ENCODE peak calls at places on chromosome 3, in six cellular contexts. O, I, W, R, K and H are unnamed samples.

GRCh38 chr3:149547413-149547812 is 72.9 kb downstream of the TM4SF4 start:
- DNase-seq in K (no peak), I (no peak), W (peak), R (no peak), O (no peak), H (no peak)

GRCh38 chr3:186760141-186760813 is 23.1 kb upstream of the EIF4A2 start:
- DNase-seq in K (no peak), R (peak), I (no peak), W (no peak), O (peak), H (no peak)

GRCh38 chr3:73855792-73856191 is 231.1 kb upstream of the PDZRN3 start:
- DNase-seq in R (no peak), O (no peak), W (no peak), I (no peak), K (no peak), H (no peak)

GRCh38 chr3:87233805-87234204 is 6.7 kb downstream of the CHMP2B start:
- DNase-seq in R (no peak), I (no peak), K (no peak), W (no peak), O (no peak), H (no peak)

GRCh38 chr3:112647122-112647521 is 6.2 kb upstream of the CCDC80 start:
- DNase-seq in W (no peak), R (peak), I (no peak), K (no peak), O (peak), H (no peak)

GRCh38 chr3:39228496-39228895 is 36.1 kb upstream of the XIRP1 start:
- DNase-seq in W (no peak), R (no peak), K (no peak), I (no peak), O (no peak), H (no peak)

GRCh38 chr3:14428087-14429067 is 26.0 kb downstream of the SLC6A6 start:
- DNase-seq in W (no peak), O (no peak), I (no peak), K (no peak), R (no peak), H (no peak)

GRCh38 chr3:51722362-51722761 is 15.5 kb downstream of the GRM2 start:
- DNase-seq in W (no peak), R (no peak), O (no peak), I (no peak), K (no peak), H (no peak)

GRCh38 chr3:39150803-39151631 is 2.4 kb downstream of the CSRNP1 start:
- DNase-seq in W (peak), O (peak), R (peak), K (peak), I (peak), H (peak)

GRCh38 chr3:47874913-47875312 is 72.0 kb downstream of the DHX30 start:
- DNase-seq in I (no peak), O (peak), R (no peak), W (no peak), K (no peak), H (no peak)

GRCh38 chr3:161305095-161305991 is 66.0 kb downstream of the SPTSSB start:
- DNase-seq in K (no peak), W (no peak), R (no peak), O (peak), I (no peak), H (no peak)

GRCh38 chr3:187880438-187880837 is 135.2 kb upstream of the BCL6 start:
- DNase-seq in K (no peak), R (no peak), W (no peak), O (peak), I (no peak), H (no peak)

GRCh38 chr3:85808750-85809149 is 850.0 kb downstream of the CADM2 start:
- DNase-seq in I (no peak), O (no peak), K (no peak), W (no peak), R (no peak), H (no peak)

GRCh38 chr3:165855581-165855980 is 18.4 kb upstream of the BCHE start:
- DNase-seq in K (no peak), W (no peak), O (peak), I (no peak), R (no peak), H (no peak)

GRCh38 chr3:160331127-160331937 is 67.7 kb downstream of the IFT80 start:
- DNase-seq in K (no peak), O (peak), R (peak), W (no peak), I (no peak), H (no peak)

GRCh38 chr3:119559441-119559963 is at the start of gene CD80:
- DNase-seq in K (peak), W (peak), I (peak), O (peak), R (no peak), H (peak)
- TF ChIP-seq CTCF in K (peak), W (peak), I (peak), O (peak), R (peak), H (no peak)

DNA sequence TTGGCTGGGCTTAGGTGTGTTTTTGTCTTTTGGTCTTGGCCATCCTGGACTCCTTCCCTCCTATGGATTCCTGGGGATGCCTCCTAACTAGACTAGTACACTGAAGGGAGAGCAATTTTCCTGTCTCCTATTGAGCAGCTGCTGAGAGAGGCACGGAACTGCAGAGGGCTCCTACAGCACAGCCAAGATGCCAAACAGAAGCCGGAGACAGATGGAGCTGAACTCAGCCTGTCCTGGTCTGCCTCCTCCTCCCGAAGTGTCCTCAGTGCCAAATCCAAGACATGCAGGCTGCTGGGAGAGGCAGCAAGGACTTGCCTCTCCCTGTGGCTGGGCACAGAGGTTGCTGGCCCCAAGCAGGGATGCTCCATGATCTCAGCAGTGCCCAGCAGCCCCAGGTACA is 256.6 kb upstream of the PROK2 start:
- DNase-seq in W (no peak), R (no peak), O (no peak), I (no peak), K (peak), H (no peak)
- TF ChIP-seq CTCF in W (no peak), R (no peak), O (no peak), I (no peak), K (peak), H (no peak)

GRCh38 chr3:107516475-107516874 is 6.3 kb upstream of the BBX start:
- DNase-seq in O (no peak), W (no peak), R (no peak), K (no peak), I (no peak), H (no peak)

GRCh38 chr3:107514453-107514852 is 8.3 kb upstream of the BBX start:
- DNase-seq in R (no peak), O (no peak), W (no peak), I (no peak), K (no peak), H (no peak)

GRCh38 chr3:107508331-107508730 is 14.4 kb upstream of the BBX start:
- DNase-seq in W (no peak), O (no peak), K (no peak), I (no peak), R (no peak), H (no peak)

GRCh38 chr3:107506458-107506857 is 16.3 kb upstream of the BBX start:
- DNase-seq in R (no peak), K (no peak), O (peak), I (no peak), W (no peak), H (no peak)

DNA sequence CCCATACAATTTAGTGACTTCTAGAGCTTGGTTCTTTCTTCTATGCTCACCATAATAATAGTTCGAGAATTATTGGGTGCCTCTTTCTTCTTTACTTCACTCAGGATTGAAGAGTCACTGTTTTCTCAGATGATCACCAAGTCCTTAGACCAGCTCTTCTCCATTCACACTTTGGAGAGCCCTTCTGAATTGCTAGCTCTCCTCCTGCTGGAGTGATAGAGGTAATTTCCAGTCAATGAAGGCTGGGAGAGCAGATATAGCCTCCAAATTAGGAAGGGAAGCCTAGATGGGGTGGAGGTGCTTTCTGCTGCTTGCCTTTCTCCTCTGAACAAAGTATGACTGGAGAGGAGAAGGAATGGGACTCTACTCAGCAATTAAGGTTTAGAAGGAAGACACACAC is 10.7 kb upstream of the BBX start:
- DNase-seq in W (no peak), K (no peak), R (no peak), I (no peak), O (no peak), H (no peak)
- TF ChIP-seq CTCF in W (no peak), K (no peak), R (no peak), I (no peak), O (no peak), H (no peak)

GRCh38 chr3:128569756-128570155 is 76.8 kb upstream of the GATA2 start:
- DNase-seq in I (no peak), K (no peak), R (no peak), W (no peak), O (no peak), H (no peak)

GRCh38 chr3:128572013-128572412 is 78.6 kb downstream of the RPN1 start:
- DNase-seq in O (no peak), I (no peak), W (no peak), K (no peak), R (no peak), H (no peak)

GRCh38 chr3:128573160-128573559 is 77.5 kb downstream of the RPN1 start:
- DNase-seq in I (no peak), R (no peak), W (no peak), K (no peak), O (no peak), H (no peak)

GRCh38 chr3:128573707-128574162 is 76.9 kb downstream of the RPN1 start:
- DNase-seq in I (no peak), R (no peak), K (no peak), W (peak), O (no peak), H (no peak)

GRCh38 chr3:128572644-128573105 is 77.9 kb downstream of the RPN1 start:
- DNase-seq in I (peak), O (no peak), W (no peak), K (peak), R (no peak), H (no peak)
- TF ChIP-seq CTCF in I (peak), O (peak), W (peak), K (peak), R (peak), H (no peak)

DNA sequence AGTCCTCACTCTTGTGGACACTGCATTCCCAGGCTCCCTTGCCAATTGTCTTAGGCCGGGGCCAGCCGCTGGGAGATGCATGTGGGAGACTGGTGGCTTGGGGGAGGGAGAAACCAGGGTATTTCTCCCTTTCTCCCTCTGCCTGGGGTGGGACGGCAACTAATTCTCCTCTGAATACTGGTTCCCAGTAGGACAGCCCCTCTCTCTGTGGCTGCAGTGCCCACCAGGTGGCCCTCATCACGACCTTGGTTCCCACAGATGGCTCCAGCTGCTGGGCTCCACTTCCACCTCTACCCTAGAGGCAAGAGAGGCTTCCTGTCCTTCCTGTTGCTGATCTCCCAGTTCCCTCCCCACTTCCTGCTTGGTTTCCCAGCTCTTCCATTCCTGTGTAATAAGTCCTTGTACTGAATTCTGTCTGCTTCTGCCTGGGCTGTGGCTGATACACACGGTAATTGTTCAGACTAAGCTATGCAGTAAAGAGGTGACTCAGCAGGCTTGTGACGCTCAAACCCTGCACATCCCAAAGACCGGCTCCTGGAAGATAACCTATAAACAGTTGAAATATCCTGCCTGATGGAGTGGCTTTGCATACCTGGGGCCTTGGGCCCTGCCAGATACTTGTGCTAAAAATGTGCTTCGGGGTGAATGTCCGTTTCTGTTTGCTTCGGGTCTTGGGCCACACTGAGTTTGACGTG is 20.4 kb upstream of the COPG1 start:
- DNase-seq in W (peak), R (no peak), K (peak), O (peak), I (no peak), H (no peak)
- TF ChIP-seq CTCF in W (peak), R (no peak), K (peak), O (no peak), I (no peak), H (no peak)

DNA sequence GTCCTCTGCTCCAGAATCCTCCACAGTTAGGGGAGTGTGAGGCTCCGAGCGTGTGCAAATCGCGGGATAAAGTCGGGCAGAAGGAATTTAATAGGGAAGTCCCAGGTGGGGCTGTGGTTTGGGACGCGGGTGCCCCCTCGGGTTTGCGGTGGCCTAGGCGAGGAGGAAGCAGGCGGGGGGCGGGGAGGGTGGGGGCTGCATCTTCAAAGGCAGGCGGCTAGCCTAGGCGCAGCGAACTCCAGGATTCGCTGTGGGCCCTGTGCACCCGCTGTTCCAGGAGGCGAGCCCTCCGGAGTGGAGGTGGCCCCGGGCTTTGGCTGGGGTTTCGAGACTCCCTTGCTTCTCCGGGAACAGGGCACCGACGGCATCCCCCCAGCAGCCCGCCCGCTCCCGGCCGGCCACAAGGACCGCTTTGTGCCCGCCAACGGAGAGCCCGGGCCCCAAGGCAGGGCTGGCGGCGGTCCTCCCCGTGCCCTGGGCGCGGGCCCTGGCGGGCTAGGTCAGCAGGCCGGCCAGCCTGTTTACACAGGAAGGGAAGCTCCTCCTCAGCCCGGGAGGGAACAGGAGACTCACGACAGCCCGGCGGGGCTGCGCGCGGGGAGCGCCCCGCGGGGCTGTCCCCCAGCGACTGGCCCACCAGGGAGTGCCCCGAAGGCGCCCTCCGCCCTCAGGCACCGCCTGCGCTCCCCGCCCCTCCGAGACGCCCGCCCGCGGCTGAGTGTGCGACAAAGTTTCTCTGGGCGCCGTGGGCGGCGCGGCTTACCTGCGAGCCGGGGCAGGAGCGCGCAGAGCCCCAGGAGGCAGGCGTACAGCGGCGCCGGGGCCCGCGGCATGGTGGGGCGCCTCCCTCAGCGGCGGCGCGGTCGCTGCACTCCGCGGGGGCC is 755 bp downstream of the ITGB5 start:
- DNase-seq in W (peak), R (no peak), O (peak), K (peak), I (peak), H (peak)
- TF ChIP-seq CTCF in W (no peak), R (peak), O (no peak), K (no peak), I (no peak), H (no peak)